ENCODE peak calls at places on chromosomes 16 and 17, in ten cellular contexts. One of them, this sample, is unnamed.

GRCh38 chr17:72079700-72080099 is 41.1 kb upstream of the SOX9 start:
- DNase-seq in hepatocyte: no peak
- DNase-seq in T-helper 1 cell: no peak
- DNase-seq in KG1: no peak
- DNase-seq in left cardiac atrium: no peak
- DNase-seq in memory B cell: no peak
- DNase-seq in stimulated activated CD4-positive, alpha-beta T cell treated with anti-CD3 and anti-CD28 coated beads, Interleukin-2, amount 100 ng/mL, for 48 hours: no peak
- DNase-seq in NCI-H524: no peak
- DNase-seq in choroid plexus epithelial cell: no peak
- DNase-seq in mesendoderm: no peak
- DNase-seq in this sample: no peak

GRCh38 chr17:17050346-17051345 is 8.4 kb downstream of the MPRIP start:
- DNase-seq in hepatocyte: no peak
- DNase-seq in T-helper 1 cell: no peak
- DNase-seq in KG1: no peak
- DNase-seq in left cardiac atrium: no peak
- DNase-seq in memory B cell: no peak
- DNase-seq in stimulated activated CD4-positive, alpha-beta T cell treated with anti-CD3 and anti-CD28 coated beads, Interleukin-2, amount 100 ng/mL, for 48 hours: no peak
- DNase-seq in NCI-H524: no peak
- DNase-seq in choroid plexus epithelial cell: no peak
- DNase-seq in mesendoderm: no peak
- DNase-seq in this sample: no peak

GRCh38 chr17:8063761-8064589 is 23.5 kb downstream of the ALOX12B start:
- DNase-seq in hepatocyte: no peak
- DNase-seq in T-helper 1 cell: no peak
- DNase-seq in KG1: no peak
- DNase-seq in left cardiac atrium: no peak
- DNase-seq in memory B cell: no peak
- DNase-seq in stimulated activated CD4-positive, alpha-beta T cell treated with anti-CD3 and anti-CD28 coated beads, Interleukin-2, amount 100 ng/mL, for 48 hours: no peak
- DNase-seq in NCI-H524: no peak
- DNase-seq in choroid plexus epithelial cell: no peak
- DNase-seq in mesendoderm: no peak
- DNase-seq in this sample: peak; percentile 48

GRCh38 chr17:8002646-8003593 is 505 bp downstream of the GUCY2D start:
- DNase-seq in hepatocyte: no peak
- DNase-seq in T-helper 1 cell: no peak
- DNase-seq in KG1: no peak
- DNase-seq in left cardiac atrium: no peak
- DNase-seq in memory B cell: no peak
- DNase-seq in stimulated activated CD4-positive, alpha-beta T cell treated with anti-CD3 and anti-CD28 coated beads, Interleukin-2, amount 100 ng/mL, for 48 hours: no peak
- DNase-seq in NCI-H524: no peak
- DNase-seq in choroid plexus epithelial cell: no peak
- DNase-seq in mesendoderm: no peak
- DNase-seq in this sample: peak; percentile 78

GRCh38 chr16:19704321-19705130 is 13.5 kb downstream of the KNOP1 start:
- DNase-seq in hepatocyte: peak; percentile 43
- DNase-seq in T-helper 1 cell: no peak
- DNase-seq in KG1: no peak
- DNase-seq in left cardiac atrium: no peak
- DNase-seq in memory B cell: no peak
- DNase-seq in stimulated activated CD4-positive, alpha-beta T cell treated with anti-CD3 and anti-CD28 coated beads, Interleukin-2, amount 100 ng/mL, for 48 hours: no peak
- DNase-seq in NCI-H524: no peak
- DNase-seq in choroid plexus epithelial cell: peak; percentile 94
- DNase-seq in mesendoderm: no peak
- DNase-seq in this sample: no peak

GRCh38 chr16:64808474-64808873 is 313.4 kb downstream of the CDH11 start:
- DNase-seq in hepatocyte: no peak
- DNase-seq in T-helper 1 cell: no peak
- DNase-seq in KG1: no peak
- DNase-seq in left cardiac atrium: no peak
- DNase-seq in memory B cell: no peak
- DNase-seq in stimulated activated CD4-positive, alpha-beta T cell treated with anti-CD3 and anti-CD28 coated beads, Interleukin-2, amount 100 ng/mL, for 48 hours: no peak
- DNase-seq in NCI-H524: peak; percentile 82
- DNase-seq in choroid plexus epithelial cell: no peak
- DNase-seq in mesendoderm: no peak
- DNase-seq in this sample: no peak

GRCh38 chr17:61645898-61646297 is 54.9 kb upstream of the NACA2 start:
- DNase-seq in hepatocyte: no peak
- DNase-seq in T-helper 1 cell: no peak
- DNase-seq in KG1: no peak
- DNase-seq in left cardiac atrium: no peak
- DNase-seq in memory B cell: no peak
- DNase-seq in stimulated activated CD4-positive, alpha-beta T cell treated with anti-CD3 and anti-CD28 coated beads, Interleukin-2, amount 100 ng/mL, for 48 hours: no peak
- DNase-seq in NCI-H524: no peak
- DNase-seq in choroid plexus epithelial cell: no peak
- DNase-seq in mesendoderm: no peak
- DNase-seq in this sample: no peak

GRCh38 chr16:77788196-77789084 is at the start of gene VAT1L:
- DNase-seq in hepatocyte: peak; percentile 49
- DNase-seq in T-helper 1 cell: no peak
- DNase-seq in KG1: no peak
- DNase-seq in left cardiac atrium: peak; percentile 61
- DNase-seq in memory B cell: peak; percentile 11
- DNase-seq in stimulated activated CD4-positive, alpha-beta T cell treated with anti-CD3 and anti-CD28 coated beads, Interleukin-2, amount 100 ng/mL, for 48 hours: peak; percentile 16
- DNase-seq in NCI-H524: peak; percentile 55
- DNase-seq in choroid plexus epithelial cell: peak; percentile 57
- DNase-seq in mesendoderm: peak; percentile 71
- DNase-seq in this sample: peak; percentile 78

GRCh38 chr16:8847623-8848022 is 21.2 kb downstream of the CARHSP1 start:
- DNase-seq in hepatocyte: peak; percentile 5
- DNase-seq in T-helper 1 cell: no peak
- DNase-seq in KG1: no peak
- DNase-seq in left cardiac atrium: peak; percentile 21
- DNase-seq in memory B cell: no peak
- DNase-seq in stimulated activated CD4-positive, alpha-beta T cell treated with anti-CD3 and anti-CD28 coated beads, Interleukin-2, amount 100 ng/mL, for 48 hours: no peak
- DNase-seq in NCI-H524: no peak
- DNase-seq in choroid plexus epithelial cell: no peak
- DNase-seq in mesendoderm: no peak
- DNase-seq in this sample: peak; percentile 55

GRCh38 chr16:56841233-56841632 is 23.8 kb upstream of the SLC12A3 start:
- DNase-seq in hepatocyte: no peak
- DNase-seq in T-helper 1 cell: no peak
- DNase-seq in KG1: no peak
- DNase-seq in left cardiac atrium: no peak
- DNase-seq in memory B cell: no peak
- DNase-seq in stimulated activated CD4-positive, alpha-beta T cell treated with anti-CD3 and anti-CD28 coated beads, Interleukin-2, amount 100 ng/mL, for 48 hours: no peak
- DNase-seq in NCI-H524: no peak
- DNase-seq in choroid plexus epithelial cell: peak; percentile 73
- DNase-seq in mesendoderm: no peak
- DNase-seq in this sample: no peak

GRCh38 chr17:1422907-1423306 is 22.9 kb upstream of the YWHAE start:
- DNase-seq in hepatocyte: no peak
- DNase-seq in T-helper 1 cell: no peak
- DNase-seq in KG1: no peak
- DNase-seq in left cardiac atrium: peak; percentile 40
- DNase-seq in memory B cell: no peak
- DNase-seq in stimulated activated CD4-positive, alpha-beta T cell treated with anti-CD3 and anti-CD28 coated beads, Interleukin-2, amount 100 ng/mL, for 48 hours: no peak
- DNase-seq in NCI-H524: no peak
- DNase-seq in choroid plexus epithelial cell: peak; percentile 95
- DNase-seq in mesendoderm: peak; percentile 30
- DNase-seq in this sample: no peak

GRCh38 chr17:60157487-60158040 is 7.8 kb downstream of the CA4 start:
- DNase-seq in hepatocyte: peak; percentile 3
- DNase-seq in T-helper 1 cell: no peak
- DNase-seq in KG1: no peak
- DNase-seq in left cardiac atrium: no peak
- DNase-seq in memory B cell: no peak
- DNase-seq in stimulated activated CD4-positive, alpha-beta T cell treated with anti-CD3 and anti-CD28 coated beads, Interleukin-2, amount 100 ng/mL, for 48 hours: no peak
- DNase-seq in NCI-H524: no peak
- DNase-seq in choroid plexus epithelial cell: no peak
- DNase-seq in mesendoderm: no peak
- DNase-seq in this sample: peak; percentile 66

GRCh38 chr17:51228177-51228576 is 31.7 kb downstream of the MBTD1 start:
- DNase-seq in hepatocyte: no peak
- DNase-seq in T-helper 1 cell: no peak
- DNase-seq in KG1: no peak
- DNase-seq in left cardiac atrium: no peak
- DNase-seq in memory B cell: no peak
- DNase-seq in stimulated activated CD4-positive, alpha-beta T cell treated with anti-CD3 and anti-CD28 coated beads, Interleukin-2, amount 100 ng/mL, for 48 hours: no peak
- DNase-seq in NCI-H524: no peak
- DNase-seq in choroid plexus epithelial cell: peak; percentile 81
- DNase-seq in mesendoderm: no peak
- DNase-seq in this sample: no peak

GRCh38 chr16:85444879-85445778 is 168.0 kb upstream of the GSE1 start:
- DNase-seq in hepatocyte: no peak
- DNase-seq in T-helper 1 cell: no peak
- DNase-seq in KG1: no peak
- DNase-seq in left cardiac atrium: no peak
- DNase-seq in memory B cell: no peak
- DNase-seq in stimulated activated CD4-positive, alpha-beta T cell treated with anti-CD3 and anti-CD28 coated beads, Interleukin-2, amount 100 ng/mL, for 48 hours: no peak
- DNase-seq in NCI-H524: peak; percentile 86
- DNase-seq in choroid plexus epithelial cell: no peak
- DNase-seq in mesendoderm: no peak
- DNase-seq in this sample: no peak

GRCh38 chr16:83040174-83040573 is 413.4 kb downstream of the CDH13 start:
- DNase-seq in hepatocyte: no peak
- DNase-seq in T-helper 1 cell: no peak
- DNase-seq in KG1: no peak
- DNase-seq in left cardiac atrium: no peak
- DNase-seq in memory B cell: no peak
- DNase-seq in stimulated activated CD4-positive, alpha-beta T cell treated with anti-CD3 and anti-CD28 coated beads, Interleukin-2, amount 100 ng/mL, for 48 hours: no peak
- DNase-seq in NCI-H524: no peak
- DNase-seq in choroid plexus epithelial cell: peak; percentile 41
- DNase-seq in mesendoderm: no peak
- DNase-seq in this sample: no peak

GRCh38 chr17:16428098-16428882 is 12.9 kb downstream of the TRPV2 start:
- DNase-seq in hepatocyte: peak; percentile 74
- DNase-seq in T-helper 1 cell: peak; percentile 24
- DNase-seq in KG1: no peak
- DNase-seq in left cardiac atrium: no peak
- DNase-seq in memory B cell: no peak
- DNase-seq in stimulated activated CD4-positive, alpha-beta T cell treated with anti-CD3 and anti-CD28 coated beads, Interleukin-2, amount 100 ng/mL, for 48 hours: no peak
- DNase-seq in NCI-H524: peak; percentile 85
- DNase-seq in choroid plexus epithelial cell: peak; percentile 68
- DNase-seq in mesendoderm: peak; percentile 70
- DNase-seq in this sample: no peak